ENCODE peak calls at places on chromosomes 1 and 21, in five cellular contexts. One of them, this sample, is unnamed.

GRCh38 chr1:164155337-164155850 is 403.6 kb upstream of the PBX1 start:
- DNase-seq in NCI-H2171 treated with DMSO at 0.1 percent for 48 hours: no peak
- DNase-seq in NCI-H1105 treated with DMSO at 0.1 percent for 48 hours: no peak
- DNase-seq in left colon: no peak
- DNase-seq in astrocyte of the spinal cord: no peak
- DNase-seq in this sample: no peak

GRCh38 chr1:14693996-14694395 is 95.5 kb downstream of the KAZN start:
- DNase-seq in left colon: no peak
- DNase-seq in NCI-H1105 treated with DMSO at 0.1 percent for 48 hours: no peak
- DNase-seq in astrocyte of the spinal cord: no peak
- DNase-seq in NCI-H2171 treated with DMSO at 0.1 percent for 48 hours: no peak
- DNase-seq in this sample: no peak

GRCh38 chr1:236429715-236430274 is 35.7 kb downstream of the EDARADD start:
- DNase-seq in left colon: no peak
- DNase-seq in astrocyte of the spinal cord: no peak
- DNase-seq in NCI-H1105 treated with DMSO at 0.1 percent for 48 hours: no peak
- DNase-seq in NCI-H2171 treated with DMSO at 0.1 percent for 48 hours: no peak
- DNase-seq in this sample: no peak

GRCh38 chr1:155884028-155884950 is 24.9 kb downstream of the SYT11 start:
- DNase-seq in NCI-H2171 treated with DMSO at 0.1 percent for 48 hours: no peak
- DNase-seq in NCI-H1105 treated with DMSO at 0.1 percent for 48 hours: no peak
- DNase-seq in astrocyte of the spinal cord: no peak
- DNase-seq in left colon: peak; percentile 5
- DNase-seq in this sample: no peak

GRCh38 chr1:145720878-145721671 is 1.8 kb downstream of the CD160 start:
- DNase-seq in NCI-H2171 treated with DMSO at 0.1 percent for 48 hours: peak; percentile 26
- DNase-seq in left colon: peak; percentile 70
- DNase-seq in astrocyte of the spinal cord: peak; percentile 46
- DNase-seq in NCI-H1105 treated with DMSO at 0.1 percent for 48 hours: peak; percentile 43
- DNase-seq in this sample: peak; percentile 83

GRCh38 chr21:43981151-43981870 is 30.8 kb upstream of the TRAPPC10 start:
- DNase-seq in NCI-H1105 treated with DMSO at 0.1 percent for 48 hours: no peak
- DNase-seq in left colon: no peak
- DNase-seq in astrocyte of the spinal cord: no peak
- DNase-seq in NCI-H2171 treated with DMSO at 0.1 percent for 48 hours: no peak
- DNase-seq in this sample: no peak

GRCh38 chr1:156601892-156602291 is 613 bp upstream of the GPATCH4 start:
- DNase-seq in left colon: no peak
- DNase-seq in NCI-H2171 treated with DMSO at 0.1 percent for 48 hours: no peak
- DNase-seq in NCI-H1105 treated with DMSO at 0.1 percent for 48 hours: no peak
- DNase-seq in astrocyte of the spinal cord: no peak
- DNase-seq in this sample: no peak

GRCh38 chr1:246787781-246788513 is 63.7 kb downstream of the SCCPDH start:
- DNase-seq in NCI-H1105 treated with DMSO at 0.1 percent for 48 hours: no peak
- DNase-seq in astrocyte of the spinal cord: no peak
- DNase-seq in left colon: no peak
- DNase-seq in NCI-H2171 treated with DMSO at 0.1 percent for 48 hours: no peak
- DNase-seq in this sample: no peak

GRCh38 chr21:26159869-26160268 is 10.7 kb downstream of the APP start:
- DNase-seq in astrocyte of the spinal cord: no peak
- DNase-seq in NCI-H2171 treated with DMSO at 0.1 percent for 48 hours: no peak
- DNase-seq in NCI-H1105 treated with DMSO at 0.1 percent for 48 hours: no peak
- DNase-seq in left colon: no peak
- DNase-seq in this sample: no peak

GRCh38 chr21:29114765-29115164 is 15.7 kb upstream of the MAP3K7CL start:
- DNase-seq in NCI-H2171 treated with DMSO at 0.1 percent for 48 hours: no peak
- DNase-seq in NCI-H1105 treated with DMSO at 0.1 percent for 48 hours: no peak
- DNase-seq in left colon: no peak
- DNase-seq in astrocyte of the spinal cord: peak; percentile 98
- DNase-seq in this sample: no peak

GRCh38 chr1:32933742-32934322 is 30.8 kb downstream of the RNF19B start:
- DNase-seq in astrocyte of the spinal cord: peak; percentile 31
- DNase-seq in NCI-H2171 treated with DMSO at 0.1 percent for 48 hours: no peak
- DNase-seq in NCI-H1105 treated with DMSO at 0.1 percent for 48 hours: no peak
- DNase-seq in left colon: peak; percentile 63
- DNase-seq in this sample: peak; percentile 24

GRCh38 chr1:78223417-78224215 is 177.8 kb downstream of the GIPC2 start:
- DNase-seq in NCI-H1105 treated with DMSO at 0.1 percent for 48 hours: no peak
- DNase-seq in left colon: no peak
- DNase-seq in astrocyte of the spinal cord: peak; percentile 57
- DNase-seq in NCI-H2171 treated with DMSO at 0.1 percent for 48 hours: no peak
- DNase-seq in this sample: no peak

GRCh38 chr1:246733706-246734105 is 9.5 kb downstream of the SCCPDH start:
- DNase-seq in NCI-H1105 treated with DMSO at 0.1 percent for 48 hours: no peak
- DNase-seq in left colon: no peak
- DNase-seq in astrocyte of the spinal cord: no peak
- DNase-seq in NCI-H2171 treated with DMSO at 0.1 percent for 48 hours: no peak
- DNase-seq in this sample: no peak

GRCh38 chr1:246797597-246797996 is 73.4 kb downstream of the SCCPDH start:
- DNase-seq in NCI-H1105 treated with DMSO at 0.1 percent for 48 hours: no peak
- DNase-seq in left colon: no peak
- DNase-seq in astrocyte of the spinal cord: no peak
- DNase-seq in NCI-H2171 treated with DMSO at 0.1 percent for 48 hours: no peak
- DNase-seq in this sample: no peak

GRCh38 chr1:20849100-20849499 is 62.0 kb upstream of the HP1BP3 start:
- DNase-seq in NCI-H2171 treated with DMSO at 0.1 percent for 48 hours: no peak
- DNase-seq in left colon: no peak
- DNase-seq in astrocyte of the spinal cord: no peak
- DNase-seq in NCI-H1105 treated with DMSO at 0.1 percent for 48 hours: no peak
- DNase-seq in this sample: no peak

GRCh38 chr1:226082959-226083302 is 20.4 kb downstream of the H3-3A start:
- DNase-seq in left colon: peak; percentile 64
- DNase-seq in NCI-H2171 treated with DMSO at 0.1 percent for 48 hours: no peak
- DNase-seq in NCI-H1105 treated with DMSO at 0.1 percent for 48 hours: no peak
- DNase-seq in astrocyte of the spinal cord: peak; percentile 39
- DNase-seq in this sample: peak; percentile 62

GRCh38 chr1:241413386-241413785 is 56.4 kb upstream of the RGS7 start:
- DNase-seq in NCI-H1105 treated with DMSO at 0.1 percent for 48 hours: no peak
- DNase-seq in astrocyte of the spinal cord: peak; percentile 49
- DNase-seq in left colon: no peak
- DNase-seq in NCI-H2171 treated with DMSO at 0.1 percent for 48 hours: no peak
- DNase-seq in this sample: peak; percentile 21

GRCh38 chr1:228149341-228150020 is at the start of gene GJC2:
- DNase-seq in NCI-H1105 treated with DMSO at 0.1 percent for 48 hours: no peak
- DNase-seq in astrocyte of the spinal cord: no peak
- DNase-seq in NCI-H2171 treated with DMSO at 0.1 percent for 48 hours: no peak
- DNase-seq in left colon: peak; percentile 19
- DNase-seq in this sample: no peak

GRCh38 chr1:21392587-21393263 is 47.2 kb upstream of the NBPF3 start:
- DNase-seq in left colon: no peak
- DNase-seq in NCI-H1105 treated with DMSO at 0.1 percent for 48 hours: no peak
- DNase-seq in NCI-H2171 treated with DMSO at 0.1 percent for 48 hours: no peak
- DNase-seq in astrocyte of the spinal cord: no peak
- DNase-seq in this sample: no peak

GRCh38 chr1:153677718-153678518 is 570 bp upstream of the NPR1 start:
- DNase-seq in astrocyte of the spinal cord: peak; percentile 43
- DNase-seq in NCI-H2171 treated with DMSO at 0.1 percent for 48 hours: peak; percentile 59
- DNase-seq in left colon: peak; percentile 48
- DNase-seq in NCI-H1105 treated with DMSO at 0.1 percent for 48 hours: peak; percentile 58
- DNase-seq in this sample: peak; percentile 37

GRCh38 chr1:169113613-169114119 is 7.2 kb downstream of the ATP1B1 start:
- DNase-seq in NCI-H1105 treated with DMSO at 0.1 percent for 48 hours: no peak
- DNase-seq in NCI-H2171 treated with DMSO at 0.1 percent for 48 hours: no peak
- DNase-seq in left colon: no peak
- DNase-seq in astrocyte of the spinal cord: peak; percentile 90
- DNase-seq in this sample: peak; percentile 85

GRCh38 chr1:92408825-92409224 is 77.9 kb downstream of the GFI1 start:
- DNase-seq in left colon: no peak
- DNase-seq in astrocyte of the spinal cord: peak; percentile 57
- DNase-seq in NCI-H1105 treated with DMSO at 0.1 percent for 48 hours: no peak
- DNase-seq in NCI-H2171 treated with DMSO at 0.1 percent for 48 hours: no peak
- DNase-seq in this sample: no peak

GRCh38 chr1:243218059-243218458 is 37.0 kb downstream of the CEP170 start:
- DNase-seq in NCI-H2171 treated with DMSO at 0.1 percent for 48 hours: no peak
- DNase-seq in NCI-H1105 treated with DMSO at 0.1 percent for 48 hours: no peak
- DNase-seq in left colon: no peak
- DNase-seq in astrocyte of the spinal cord: no peak
- DNase-seq in this sample: no peak

GRCh38 chr1:33374336-33375105 is 53.6 kb upstream of the A3GALT2 start:
- DNase-seq in NCI-H2171 treated with DMSO at 0.1 percent for 48 hours: peak; percentile 67
- DNase-seq in astrocyte of the spinal cord: no peak
- DNase-seq in NCI-H1105 treated with DMSO at 0.1 percent for 48 hours: no peak
- DNase-seq in left colon: no peak
- DNase-seq in this sample: no peak

GRCh38 chr1:115063238-115063901 is 25.9 kb downstream of the TSPAN2 start:
- DNase-seq in left colon: no peak
- DNase-seq in astrocyte of the spinal cord: peak; percentile 52
- DNase-seq in NCI-H1105 treated with DMSO at 0.1 percent for 48 hours: no peak
- DNase-seq in NCI-H2171 treated with DMSO at 0.1 percent for 48 hours: no peak
- DNase-seq in this sample: peak; percentile 91

GRCh38 chr1:199273837-199274379 is 635.1 kb downstream of the PTPRC start:
- DNase-seq in NCI-H1105 treated with DMSO at 0.1 percent for 48 hours: peak; percentile 76
- DNase-seq in astrocyte of the spinal cord: peak; percentile 32
- DNase-seq in left colon: peak; percentile 7
- DNase-seq in NCI-H2171 treated with DMSO at 0.1 percent for 48 hours: no peak
- DNase-seq in this sample: peak; percentile 9

GRCh38 chr1:8560611-8561544 is 243.0 kb downstream of the SLC45A1 start:
- DNase-seq in NCI-H1105 treated with DMSO at 0.1 percent for 48 hours: peak; percentile 70
- DNase-seq in left colon: no peak
- DNase-seq in NCI-H2171 treated with DMSO at 0.1 percent for 48 hours: peak; percentile 76
- DNase-seq in astrocyte of the spinal cord: peak; percentile 53
- DNase-seq in this sample: peak; percentile 44

GRCh38 chr1:148263128-148263905 is 111.2 kb upstream of the NBPF11 start:
- DNase-seq in NCI-H2171 treated with DMSO at 0.1 percent for 48 hours: no peak
- DNase-seq in NCI-H1105 treated with DMSO at 0.1 percent for 48 hours: peak; percentile 77
- DNase-seq in astrocyte of the spinal cord: peak; percentile 88
- DNase-seq in left colon: peak; percentile 74
- DNase-seq in this sample: no peak

GRCh38 chr1:91872560-91873081 is 13.3 kb downstream of the TGFBR3 start:
- DNase-seq in NCI-H1105 treated with DMSO at 0.1 percent for 48 hours: peak; percentile 36
- DNase-seq in NCI-H2171 treated with DMSO at 0.1 percent for 48 hours: no peak
- DNase-seq in astrocyte of the spinal cord: peak; percentile 55
- DNase-seq in left colon: no peak
- DNase-seq in this sample: no peak

GRCh38 chr1:3304255-3304654 is 150.2 kb upstream of the ARHGEF16 start:
- DNase-seq in left colon: no peak
- DNase-seq in NCI-H1105 treated with DMSO at 0.1 percent for 48 hours: no peak
- DNase-seq in NCI-H2171 treated with DMSO at 0.1 percent for 48 hours: no peak
- DNase-seq in astrocyte of the spinal cord: no peak
- DNase-seq in this sample: no peak

GRCh38 chr1:109624215-109625010 is 4.8 kb downstream of the AMPD2 start:
- DNase-seq in NCI-H2171 treated with DMSO at 0.1 percent for 48 hours: peak; percentile 72
- DNase-seq in left colon: no peak
- DNase-seq in astrocyte of the spinal cord: no peak
- DNase-seq in NCI-H1105 treated with DMSO at 0.1 percent for 48 hours: no peak
- DNase-seq in this sample: no peak

GRCh38 chr1:7454052-7454815 is 316.9 kb upstream of the VAMP3 start:
- DNase-seq in astrocyte of the spinal cord: no peak
- DNase-seq in left colon: peak; percentile 30
- DNase-seq in NCI-H1105 treated with DMSO at 0.1 percent for 48 hours: no peak
- DNase-seq in NCI-H2171 treated with DMSO at 0.1 percent for 48 hours: no peak
- DNase-seq in this sample: no peak

GRCh38 chr1:81662913-81663526 is 137.7 kb upstream of the ADGRL2 start:
- DNase-seq in NCI-H1105 treated with DMSO at 0.1 percent for 48 hours: no peak
- DNase-seq in left colon: no peak
- DNase-seq in NCI-H2171 treated with DMSO at 0.1 percent for 48 hours: no peak
- DNase-seq in astrocyte of the spinal cord: no peak
- DNase-seq in this sample: no peak

GRCh38 chr1:25820247-25821111 is 725 bp downstream of the MTFR1L start:
- DNase-seq in NCI-H2171 treated with DMSO at 0.1 percent for 48 hours: peak; percentile 48
- DNase-seq in astrocyte of the spinal cord: peak; percentile 59
- DNase-seq in NCI-H1105 treated with DMSO at 0.1 percent for 48 hours: peak; percentile 26
- DNase-seq in left colon: peak; percentile 79
- DNase-seq in this sample: peak; percentile 70

GRCh38 chr1:196607940-196608339 is 300 bp downstream of the KCNT2 start:
- DNase-seq in left colon: no peak
- DNase-seq in NCI-H2171 treated with DMSO at 0.1 percent for 48 hours: peak; percentile 40
- DNase-seq in astrocyte of the spinal cord: peak; percentile 20
- DNase-seq in NCI-H1105 treated with DMSO at 0.1 percent for 48 hours: peak; percentile 72
- DNase-seq in this sample: no peak